ENCODE peak calls at places on chromosome 4, in six cellular contexts. W is MM.1S, U is OCI-LY7, M is GM23248, J is PC-9, Y is HCT116. L is an unnamed sample. For H3K9me2, the result is how much of the 10 kb centered on the place peaks cover.

GRCh38 chr4:108048157-108048556 is 58.5 kb downstream of the HADH start:
- DNase-seq in U (no peak), M (no peak), W (no peak), J (no peak), Y (no peak), L (no peak)

GRCh38 chr4:138941037-138941436 is 74.5 kb upstream of the NOCT start:
- DNase-seq in J (no peak), U (no peak), W (no peak), M (no peak), Y (no peak), L (no peak)

GRCh38 chr4:77613267-77613666 is 7.6 kb downstream of the CXCL13 start:
- DNase-seq in Y (no peak), U (no peak), M (no peak), J (no peak), W (no peak), L (no peak)

GRCh38 chr4:102778720-102779119 is 18.0 kb upstream of the MANBA start:
- DNase-seq in Y (no peak), M (no peak), U (no peak), W (no peak), J (no peak), L (peak)

GRCh38 chr4:120921456-120922389 is 803 bp downstream of the PRDM5 start:
- DNase-seq in W (peak), U (no peak), Y (no peak), J (peak), M (peak), L (peak)

GRCh38 chr4:1770791-1771231 is 22.3 kb upstream of the FGFR3 start:
- DNase-seq in W (no peak), Y (no peak), J (no peak), M (no peak), U (no peak), L (no peak)

GRCh38 chr4:1041936-1042330 is 30.5 kb downstream of the FGFRL1 start:
- DNase-seq in J (no peak), Y (no peak), W (no peak), U (no peak), M (no peak), L (no peak)

GRCh38 chr4:140857111-140857510 is 100.9 kb upstream of the TBC1D9 start:
- DNase-seq in U (no peak), J (no peak), M (peak), Y (peak), W (no peak), L (no peak)

GRCh38 chr4:181637186-181638105 is 605.8 kb upstream of the TENM3 start:
- DNase-seq in W (no peak), J (no peak), Y (no peak), U (no peak), M (peak), L (no peak)

GRCh38 chr4:94934864-94935263 is 177.1 kb downstream of the BMPR1B start:
- DNase-seq in W (no peak), J (no peak), U (no peak), Y (no peak), M (no peak), L (no peak)

GRCh38 chr4:150136036-150136435 is 57.8 kb downstream of the DCLK2 start:
- DNase-seq in U (no peak), W (no peak), M (no peak), Y (no peak), J (no peak), L (no peak)

GRCh38 chr4:2898001-2898400 is 54.4 kb downstream of the ADD1 start:
- DNase-seq in U (no peak), J (no peak), W (no peak), M (no peak), Y (no peak), L (no peak)

GRCh38 chr4:111934294-111934693 is 211.0 kb upstream of the FAM241A start:
- DNase-seq in J (no peak), W (no peak), Y (no peak), M (peak), U (no peak), L (no peak)

GRCh38 chr4:74632634-74633033 is 161.7 kb downstream of the BTC start:
- DNase-seq in Y (peak), M (peak), W (no peak), J (peak), U (no peak), L (no peak)

GRCh38 chr4:4327652-4328121 is 37.6 kb downstream of the ZBTB49 start:
- DNase-seq in Y (no peak), M (peak), J (no peak), W (no peak), U (no peak), L (peak)

GRCh38 chr4:112234952-112235609 is 3.5 kb downstream of the AP1AR start:
- DNase-seq in Y (peak), U (peak), J (peak), M (peak), W (peak), L (peak)

DNA sequence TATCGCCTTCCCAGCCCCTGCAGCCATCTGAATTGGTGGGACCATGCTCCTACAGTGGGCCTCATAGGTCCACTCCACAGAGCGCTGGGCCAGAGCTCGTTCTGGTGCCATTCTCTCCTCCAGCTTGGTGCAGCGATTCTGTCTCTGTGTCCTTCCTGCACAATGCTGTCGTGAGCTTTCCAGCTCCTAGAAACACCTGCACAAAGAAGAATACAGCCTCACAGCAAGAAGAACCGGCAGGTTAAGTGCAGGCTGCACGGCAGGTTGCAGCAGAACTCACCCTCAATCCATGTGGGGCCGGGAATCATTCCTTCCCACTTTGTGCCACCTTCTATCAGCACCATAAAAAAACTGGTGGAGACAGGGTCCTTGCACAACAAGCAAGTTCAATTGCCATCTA is 101.2 kb upstream of the ENPP6 start:
- DNase-seq in M (no peak), U (no peak), Y (no peak), J (no peak), W (peak), L (no peak)
- H3K4me2 ChIP-seq in M (no peak), U (peak), Y (no peak), J (no peak), W (peak), L (no peak)

GRCh38 chr4:19034089-19034488 is 1012.5 kb upstream of the LCORL start:
- DNase-seq in W (no peak), J (no peak), Y (no peak), M (no peak), U (no peak), L (no peak)
- H3K9me2 ChIP-seq in W (under half), J (under half), Y (under half), M (under half), U (under half), L (under half)

DNA sequence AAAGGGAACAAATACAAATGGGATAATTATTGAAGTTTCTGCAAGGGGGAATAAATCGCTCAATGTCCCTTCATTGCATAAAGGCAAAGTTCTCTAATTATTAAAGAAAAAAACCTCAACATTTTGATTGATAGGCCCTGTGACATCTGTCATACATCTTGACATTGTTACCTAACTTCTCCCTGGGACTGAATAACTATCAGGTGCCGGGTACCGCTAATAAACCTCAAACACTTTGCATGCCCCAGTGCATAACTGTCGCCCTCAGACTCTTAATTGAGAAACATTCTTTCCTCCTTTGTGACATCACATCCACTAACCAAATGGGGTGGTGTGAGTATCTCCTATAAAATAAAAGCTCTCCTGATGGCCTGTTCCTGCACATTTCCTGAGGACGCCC is at the start of gene ADAM29:
- DNase-seq in Y (no peak), M (no peak), J (no peak), W (no peak), U (peak), L (no peak)
- H3K4me2 ChIP-seq in Y (no peak), M (no peak), J (no peak), W (no peak), U (no peak), L (no peak)

GRCh38 chr4:85776579-85776978 is 301.6 kb downstream of the ARHGAP24 start:
- DNase-seq in U (no peak), J (no peak), W (no peak), M (peak), Y (peak), L (no peak)

GRCh38 chr4:85778809-85779124 is 303.8 kb downstream of the ARHGAP24 start:
- DNase-seq in M (peak), W (no peak), J (no peak), U (peak), Y (no peak), L (no peak)

GRCh38 chr4:85776091-85776490 is 301.1 kb downstream of the ARHGAP24 start:
- DNase-seq in W (no peak), Y (no peak), J (no peak), M (no peak), U (no peak), L (no peak)

GRCh38 chr4:85779165-85779564 is 304.2 kb downstream of the ARHGAP24 start:
- DNase-seq in W (no peak), Y (no peak), M (peak), J (no peak), U (peak), L (no peak)

GRCh38 chr4:85777908-85778808 is 303.2 kb downstream of the ARHGAP24 start:
- DNase-seq in J (no peak), Y (no peak), U (peak), W (peak), M (peak), L (no peak)
- H3K9me2 ChIP-seq in J (under half), Y (under half), U (under half), W (under half), M (under half), L (under half)

GRCh38 chr4:42816864-42817263 is 75.6 kb upstream of the GRXCR1 start:
- DNase-seq in W (no peak), U (no peak), Y (no peak), M (no peak), J (no peak), L (no peak)

GRCh38 chr4:42816189-42816588 is 76.3 kb upstream of the GRXCR1 start:
- DNase-seq in M (no peak), W (no peak), Y (no peak), J (no peak), U (no peak), L (peak)

GRCh38 chr4:42824278-42824977 is 68.1 kb upstream of the GRXCR1 start:
- DNase-seq in U (no peak), Y (no peak), J (no peak), W (no peak), M (no peak), L (no peak)

GRCh38 chr4:42819863-42820514 is 72.5 kb upstream of the GRXCR1 start:
- DNase-seq in M (no peak), U (no peak), W (no peak), J (no peak), Y (no peak), L (no peak)

GRCh38 chr4:42821230-42821629 is 71.3 kb upstream of the GRXCR1 start:
- DNase-seq in U (no peak), W (no peak), M (no peak), Y (no peak), J (no peak), L (no peak)
- H3K4me2 ChIP-seq in U (no peak), W (no peak), M (no peak), Y (no peak), J (no peak), L (no peak)

GRCh38 chr4:39045791-39046221 is 13.6 kb upstream of the TMEM156 start:
- DNase-seq in M (peak), U (peak), Y (no peak), W (no peak), J (peak), L (no peak)
- H3K9me2 ChIP-seq in M (under half), U (under half), Y (under half), W (under half), J (under half), L (under half)

DNA sequence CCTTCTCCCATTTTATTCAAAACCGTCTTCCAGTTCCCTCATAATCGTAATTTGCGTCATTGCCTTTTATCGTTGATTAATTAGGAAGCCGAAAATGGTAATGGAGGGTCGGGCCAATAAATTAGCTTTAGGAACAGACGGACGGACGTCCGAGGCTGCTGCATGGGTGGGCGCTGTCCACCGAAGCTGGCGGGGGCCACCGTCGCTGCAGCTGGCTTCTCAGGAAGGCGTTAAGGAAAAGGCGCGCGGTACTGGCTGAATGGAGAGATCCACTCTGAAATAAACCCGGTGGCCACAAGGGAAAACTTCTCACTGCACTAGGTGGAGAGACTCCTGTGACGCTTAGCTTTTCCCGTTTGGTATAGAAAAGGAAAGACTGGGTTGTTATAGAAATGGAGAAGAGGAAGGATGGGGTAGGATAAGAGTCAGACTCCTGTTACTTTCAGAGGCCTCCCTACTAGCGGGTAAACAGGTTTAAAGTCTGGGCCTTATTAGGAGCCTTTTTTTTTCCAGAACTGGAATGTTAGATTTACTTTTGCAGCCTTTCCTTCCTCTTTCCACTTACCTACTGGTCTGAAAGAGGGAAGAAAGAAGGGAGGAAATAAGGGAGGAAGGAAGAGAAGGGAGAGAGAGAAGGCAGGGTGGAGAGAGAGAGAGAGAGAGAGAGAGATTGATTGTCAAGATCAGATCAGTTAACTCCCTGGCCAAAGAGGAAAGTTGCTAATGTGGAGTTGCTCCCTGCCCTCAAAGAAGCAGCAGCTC is 11.3 kb upstream of the PRDM8 start:
- DNase-seq in Y (no peak), W (no peak), M (peak), J (no peak), U (no peak), L (no peak)
- H3K4me2 ChIP-seq in Y (no peak), W (no peak), M (peak), J (no peak), U (no peak), L (peak)

GRCh38 chr4:169313732-169314131 is 43.0 kb upstream of the SH3RF1 start:
- DNase-seq in U (no peak), Y (no peak), M (no peak), J (no peak), W (no peak), L (no peak)
- H3K9me2 ChIP-seq in U (under half), Y (under half), M (under half), J (under half), W (under half), L (under half)

DNA sequence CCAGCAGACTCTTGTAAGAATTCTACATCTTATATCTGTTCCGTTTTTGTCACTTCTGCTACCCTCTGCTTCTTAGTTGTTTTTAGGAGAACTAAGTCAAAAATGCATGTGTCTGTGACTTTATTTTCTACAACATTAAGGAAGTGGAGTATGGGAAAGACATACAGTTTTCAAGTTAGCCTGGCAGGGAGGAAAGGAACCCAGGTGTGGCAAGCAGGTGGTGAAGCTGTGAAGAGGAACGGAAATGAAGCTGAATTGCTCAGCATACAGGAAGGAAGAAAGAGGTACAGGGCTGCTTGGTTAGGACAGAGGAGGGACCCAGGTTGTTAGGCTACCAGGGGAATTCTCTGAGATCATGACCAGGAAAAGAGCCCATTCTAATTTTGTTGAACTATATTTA is 9.4 kb downstream of the GPRIN3 start:
- DNase-seq in J (no peak), M (no peak), U (peak), Y (no peak), W (peak), L (no peak)
- H3K4me2 ChIP-seq in J (no peak), M (no peak), U (peak), Y (no peak), W (peak), L (no peak)

GRCh38 chr4:185369729-185370128 is 26.0 kb downstream of the LRP2BP start:
- DNase-seq in Y (no peak), W (no peak), M (peak), U (no peak), J (no peak), L (no peak)
- H3K9me2 ChIP-seq in Y (under half), W (under half), M (under half), U (under half), J (under half), L (under half)